ENCODE peak calls at places on chromosomes 16 and 17, in nine cellular contexts. C is astrocyte, E is neural progenitor cell, N is IMR-90, M is endothelial cell of umbilical vein, S is PC-3, T is HepG2, V is HCT116, B is mammary epithelial cell. J is an unnamed sample. For H3K27me3, the result is how much of the 10 kb centered on the place peaks cover.

GRCh38 chr16:27695161-27695560 is 145.2 kb downstream of the KATNIP start:
- DNase-seq in C (no peak), E (no peak), N (no peak), M (no peak), S (no peak), T (no peak), V (no peak), B (no peak), J (no peak)

GRCh38 chr16:75372236-75372856 is 61.0 kb downstream of the CFDP1 start:
- DNase-seq in C (peak), E (no peak), N (peak), M (peak), S (no peak), T (no peak), V (no peak), B (no peak), J (no peak)

GRCh38 chr17:21170829-21171228 is 43.1 kb downstream of the TMEM11 start:
- DNase-seq in C (peak), E (no peak), N (no peak), M (no peak), S (no peak), T (no peak), V (no peak), B (no peak), J (no peak)

GRCh38 chr16:19348578-19349315 is 63.2 kb downstream of the CLEC19A start:
- DNase-seq in C (peak), E (peak), N (no peak), M (no peak), S (no peak), T (no peak), V (no peak), B (no peak), J (no peak)

GRCh38 chr17:66431910-66432309 is 129.5 kb downstream of the PRKCA start:
- DNase-seq in C (peak), E (no peak), N (peak), M (peak), S (peak), T (no peak), V (no peak), B (peak), J (peak)

GRCh38 chr16:58970775-58971174 is 236.7 kb upstream of the GOT2 start:
- DNase-seq in C (no peak), E (no peak), N (no peak), M (no peak), S (no peak), T (no peak), V (no peak), B (no peak), J (no peak)

GRCh38 chr17:71392715-71393567 is 727.9 kb upstream of the SOX9 start:
- DNase-seq in C (peak), E (no peak), N (peak), M (no peak), S (peak), T (no peak), V (no peak), B (peak), J (no peak)

GRCh38 chr16:77833906-77834599 is 45.7 kb downstream of the VAT1L start:
- DNase-seq in C (peak), E (peak), N (peak), M (peak), S (no peak), T (no peak), V (no peak), B (peak), J (no peak)

GRCh38 chr16:78932395-78932794 is 668.1 kb downstream of the MAF start:
- DNase-seq in C (no peak), E (no peak), N (no peak), M (no peak), S (no peak), T (no peak), V (no peak), B (no peak), J (no peak)

GRCh38 chr17:59525668-59526067 is 39.7 kb upstream of the DHX40 start:
- DNase-seq in C (no peak), E (no peak), N (no peak), M (no peak), S (no peak), T (no peak), V (no peak), B (no peak), J (no peak)

GRCh38 chr17:37047631-37048104 is 98.9 kb downstream of the AATF start:
- DNase-seq in C (peak), E (peak), N (peak), M (peak), S (peak), T (peak), V (peak), B (peak), J (peak)

GRCh38 chr17:156094-156621 is 18.8 kb downstream of the SCGB1C2 start:
- DNase-seq in C (no peak), E (no peak), N (no peak), M (no peak), S (no peak), T (no peak), V (no peak), B (no peak), J (no peak)

GRCh38 chr16:17497648-17498047 is 26.9 kb upstream of the XYLT1 start:
- DNase-seq in C (peak), E (no peak), N (peak), M (no peak), S (no peak), T (no peak), V (no peak), B (no peak), J (no peak)

GRCh38 chr17:77147357-77147801 is 6.6 kb downstream of the SEC14L1 start:
- DNase-seq in C (no peak), E (no peak), N (no peak), M (no peak), S (no peak), T (no peak), V (no peak), B (no peak), J (no peak)

GRCh38 chr17:7707858-7708750 is 3.1 kb downstream of the EFNB3 start:
- DNase-seq in C (no peak), E (no peak), N (no peak), M (no peak), S (no peak), T (no peak), V (no peak), B (no peak), J (no peak)

GRCh38 chr17:2701161-2701995 is 10.2 kb downstream of the CLUH start:
- DNase-seq in C (no peak), E (no peak), N (no peak), M (no peak), S (no peak), T (no peak), V (no peak), B (no peak), J (no peak)

GRCh38 chr16:11253009-11253994 is 2.7 kb downstream of the SOCS1 start:
- DNase-seq in C (peak), E (no peak), N (peak), M (no peak), S (no peak), T (no peak), V (no peak), B (peak), J (no peak)
- H3K4me2 ChIP-seq in C (peak), E (no peak), N (peak), M (no peak), S (peak), T (peak), V (no peak), B (peak), J (peak)

DNA sequence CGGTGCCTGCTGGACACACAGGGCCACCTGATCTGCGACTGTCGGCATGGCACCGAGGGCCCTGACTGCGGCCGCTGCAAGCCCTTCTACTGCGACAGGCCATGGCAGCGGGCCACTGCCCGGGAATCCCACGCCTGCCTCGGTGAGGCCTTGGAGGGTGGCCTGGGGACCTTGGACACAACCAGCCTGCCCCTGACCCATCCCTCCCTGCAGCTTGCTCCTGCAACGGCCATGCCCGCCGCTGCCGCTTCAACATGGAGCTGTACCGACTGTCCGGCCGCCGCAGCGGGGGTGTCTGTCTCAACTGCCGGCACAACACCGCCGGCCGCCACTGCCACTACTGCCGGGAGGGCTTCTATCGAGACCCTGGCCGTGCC is 1.4 kb downstream of the NTN3 start:
- DNase-seq in C (no peak), E (no peak), N (no peak), M (no peak), S (no peak), T (no peak), V (no peak), B (no peak), J (no peak)
- H3K27me3 ChIP-seq in C (under half), E (half or more), N (under half), M (under half), S (under half), T (under half), V (under half), B (under half), J (under half)

DNA sequence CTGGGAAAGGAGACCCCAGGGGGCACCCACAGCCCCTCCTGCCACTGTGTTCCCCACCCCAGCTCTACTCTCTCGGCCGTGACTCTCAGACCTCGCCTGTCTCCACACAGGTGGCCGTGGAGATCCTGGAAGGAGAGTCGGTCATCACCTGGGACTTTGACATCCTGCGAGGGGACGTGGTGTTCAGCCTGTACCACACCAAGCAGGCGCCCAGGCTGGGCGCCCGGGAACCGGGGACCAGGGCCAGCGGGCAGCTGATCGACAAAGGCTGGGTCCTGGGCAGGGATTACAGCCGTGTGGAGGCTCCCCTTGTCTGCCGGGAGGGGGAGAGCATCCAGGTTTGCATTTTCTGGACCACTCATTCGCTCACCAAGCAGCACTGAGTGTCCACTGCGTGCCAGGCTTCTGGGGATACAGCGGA is 25.4 kb downstream of the NAGPA start:
- DNase-seq in C (no peak), E (no peak), N (no peak), M (no peak), S (no peak), T (no peak), V (no peak), B (no peak), J (no peak)
- H3K4me2 ChIP-seq in C (no peak), E (no peak), N (no peak), M (no peak), S (no peak), T (no peak), V (no peak), B (no peak), J (no peak)

DNA sequence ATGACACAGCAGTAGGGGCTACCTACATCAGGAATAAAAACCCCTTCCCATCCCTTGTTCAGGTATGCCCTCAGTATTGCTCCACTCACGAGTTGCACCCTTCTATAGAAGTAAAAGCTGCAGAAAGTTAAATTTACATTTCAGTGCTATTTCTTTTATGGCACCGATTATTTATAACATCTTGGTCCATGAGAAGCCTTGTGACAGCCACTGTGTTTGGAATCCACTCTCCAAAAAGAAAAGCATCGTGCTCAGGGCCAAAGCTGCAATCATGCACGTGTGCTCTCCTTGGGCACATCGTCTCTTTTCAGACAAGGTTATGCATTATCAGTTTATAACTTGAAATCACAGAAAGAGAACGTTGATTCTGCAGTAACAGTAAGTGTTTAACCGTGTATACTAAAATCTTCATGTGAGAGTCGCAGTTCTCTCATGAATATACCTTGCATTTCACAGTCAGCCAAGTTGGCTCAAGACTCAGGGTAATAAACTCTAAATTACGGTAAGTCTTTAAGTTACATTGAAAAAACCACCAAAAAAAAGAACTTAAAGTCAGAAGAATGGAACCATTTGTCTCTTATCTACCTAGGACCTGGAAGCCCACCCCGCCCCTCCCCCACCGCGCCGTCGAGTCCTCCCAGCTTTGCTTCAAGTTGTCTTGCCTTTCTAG is 189.6 kb downstream of the CPPED1 start:
- DNase-seq in C (no peak), E (no peak), N (no peak), M (no peak), S (no peak), T (no peak), V (no peak), B (no peak), J (no peak)
- H3K27me3 ChIP-seq in C (under half), E (under half), N (under half), M (under half), S (under half), T (under half), V (under half), B (under half), J (under half)

DNA sequence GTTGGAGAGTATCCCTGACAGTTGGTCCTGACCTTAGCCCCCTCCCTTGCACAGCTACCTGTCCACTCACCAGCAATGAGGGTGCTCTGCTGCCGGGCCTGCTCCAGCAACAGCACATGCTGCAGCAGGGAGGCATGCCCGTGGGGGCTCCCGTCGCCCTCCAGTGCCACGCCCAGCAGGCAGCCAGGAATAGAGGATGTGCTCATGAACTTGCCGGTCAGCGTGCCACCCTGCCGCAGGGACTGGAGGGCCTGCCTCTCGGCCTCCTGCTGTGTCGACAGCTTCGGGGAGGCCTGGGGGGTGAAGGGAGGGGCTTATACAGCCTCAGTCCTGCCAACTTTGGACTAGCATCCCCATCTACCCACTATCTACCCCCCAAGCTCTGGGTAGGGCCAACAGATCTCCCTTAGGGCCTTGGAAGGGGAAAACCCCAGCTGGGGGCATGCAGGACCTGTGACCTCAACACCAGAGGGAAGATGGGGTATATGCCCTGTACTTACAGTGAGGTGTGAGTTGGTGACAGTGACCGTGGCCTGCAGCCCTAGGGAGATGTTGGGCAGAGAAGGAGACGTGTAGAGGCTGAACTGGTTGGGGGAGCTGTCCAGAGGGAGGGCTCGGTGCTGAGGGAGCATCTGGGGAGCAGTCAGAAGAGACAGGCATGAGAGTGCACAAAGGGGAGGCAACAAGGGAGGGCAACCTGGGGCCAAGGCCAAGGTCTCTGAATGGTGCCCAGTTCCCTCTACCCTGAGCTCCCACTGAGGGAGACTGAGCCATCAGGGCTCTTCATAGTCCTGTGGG is 20.9 kb downstream of the G6PC3 start:
- DNase-seq in C (no peak), E (no peak), N (no peak), M (no peak), S (no peak), T (no peak), V (no peak), B (no peak), J (no peak)
- H3K4me2 ChIP-seq in C (no peak), E (no peak), N (no peak), M (no peak), S (no peak), T (no peak), V (no peak), B (no peak), J (no peak)

GRCh38 chr16:2468725-2469398 is 2.2 kb upstream of the NTN3 start:
- DNase-seq in C (no peak), E (peak), N (no peak), M (no peak), S (no peak), T (no peak), V (no peak), B (no peak), J (peak)

GRCh38 chr16:2468142-2468724 is 2.9 kb upstream of the NTN3 start:
- DNase-seq in C (no peak), E (peak), N (peak), M (peak), S (peak), T (no peak), V (no peak), B (peak), J (peak)

GRCh38 chr16:2470603-2471015 is 488 bp upstream of the NTN3 start:
- DNase-seq in C (no peak), E (no peak), N (no peak), M (no peak), S (peak), T (no peak), V (no peak), B (no peak), J (no peak)

GRCh38 chr16:2470234-2470601 is 879 bp upstream of the NTN3 start:
- DNase-seq in C (no peak), E (no peak), N (no peak), M (no peak), S (no peak), T (no peak), V (no peak), B (no peak), J (no peak)

GRCh38 chr16:2469399-2470233 is 1.5 kb upstream of the NTN3 start:
- DNase-seq in C (no peak), E (no peak), N (no peak), M (no peak), S (no peak), T (no peak), V (no peak), B (no peak), J (no peak)
- H3K27me3 ChIP-seq in C (under half), E (under half), N (under half), M (under half), S (under half), T (under half), V (under half), B (under half), J (under half)

DNA sequence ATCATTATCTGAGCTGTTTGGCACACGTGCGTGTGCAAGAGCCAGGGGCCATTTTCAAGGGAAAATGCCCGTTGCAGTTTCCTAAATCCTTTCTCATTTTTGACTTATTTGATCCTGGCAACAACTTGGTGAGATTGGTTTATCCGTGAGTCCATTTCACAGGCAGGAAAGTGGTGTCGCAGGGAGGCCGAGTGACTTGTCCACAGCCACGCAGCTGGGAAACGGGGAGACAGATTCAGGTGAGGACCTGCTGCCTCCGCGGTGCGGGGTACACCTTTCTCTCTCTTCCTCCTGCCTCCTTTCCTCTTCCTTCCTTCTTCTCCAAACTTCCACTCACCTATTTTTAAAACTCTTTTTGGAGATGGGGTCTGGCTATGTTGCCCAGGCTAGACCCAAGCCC is 46.3 kb upstream of the ZCCHC14 start:
- DNase-seq in C (no peak), E (no peak), N (no peak), M (no peak), S (no peak), T (no peak), V (no peak), B (no peak), J (no peak)
- H3K4me2 ChIP-seq in C (peak), E (no peak), N (no peak), M (no peak), S (no peak), T (peak), V (no peak), B (no peak), J (no peak)

GRCh38 chr17:48576479-48577309 is 1.5 kb downstream of the HOXB4 start:
- DNase-seq in C (peak), E (peak), N (peak), M (peak), S (peak), T (no peak), V (no peak), B (peak), J (no peak)

GRCh38 chr17:48574523-48575065 is 3.6 kb downstream of the HOXB4 start:
- DNase-seq in C (no peak), E (no peak), N (no peak), M (no peak), S (no peak), T (no peak), V (no peak), B (no peak), J (no peak)

GRCh38 chr17:48577330-48577945 is 712 bp downstream of the HOXB4 start:
- DNase-seq in C (no peak), E (no peak), N (peak), M (peak), S (peak), T (no peak), V (no peak), B (peak), J (no peak)

GRCh38 chr17:48575673-48576478 is 2.3 kb downstream of the HOXB4 start:
- DNase-seq in C (no peak), E (peak), N (peak), M (peak), S (no peak), T (no peak), V (no peak), B (peak), J (no peak)

GRCh38 chr17:48575066-48575582 is 3.0 kb downstream of the HOXB4 start:
- DNase-seq in C (peak), E (no peak), N (peak), M (peak), S (peak), T (no peak), V (no peak), B (peak), J (no peak)
- H3K27me3 ChIP-seq in C (half or more), E (half or more), N (under half), M (under half), S (under half), T (under half), V (under half), B (under half), J (under half)

J was measured in PC-9.